ENCODE peak calls at places on chromosomes 5 and 9, in eight cellular contexts. B is iris pigment epithelial cell, V is fibroblast of lung, J is HL-60, F is LoVo, R is Peyer's patch, W is upper lobe of right lung, I is fibroblast of villous mesenchyme. H is an unnamed sample.

GRCh38 chr5:125484272-125485002 is 738.0 kb upstream of the ZNF608 start:
- DNase-seq in R (no peak), B (peak), W (peak), V (peak), F (peak), I (peak), J (no peak), H (peak)

GRCh38 chr9:11064853-11065252 is 452.1 kb upstream of the PTPRD start:
- DNase-seq in F (peak), I (no peak), W (no peak), V (no peak), R (no peak), B (no peak), J (no peak), H (no peak)

GRCh38 chr5:61347088-61347487 is 15.0 kb downstream of the ZSWIM6 start:
- DNase-seq in I (peak), R (no peak), B (peak), J (peak), F (no peak), V (no peak), W (no peak), H (no peak)

GRCh38 chr9:124628741-124629140 is 121.5 kb upstream of the NR5A1 start:
- DNase-seq in J (no peak), R (no peak), F (no peak), B (no peak), V (no peak), I (no peak), W (no peak), H (no peak)

GRCh38 chr9:125651907-125652306 is 55.1 kb downstream of the MAPKAP1 start:
- DNase-seq in F (no peak), W (no peak), B (no peak), I (no peak), J (no peak), R (no peak), V (no peak), H (no peak)

GRCh38 chr5:109281136-109281690 is 128.6 kb downstream of the PJA2 start:
- DNase-seq in W (no peak), J (no peak), F (no peak), R (no peak), I (no peak), B (no peak), V (no peak), H (no peak)

GRCh38 chr9:108478871-108479332 is 376.9 kb downstream of the ACTL7B start:
- DNase-seq in W (no peak), R (no peak), J (no peak), V (peak), F (no peak), B (peak), I (peak), H (peak)

GRCh38 chr9:135552698-135553161 is 6.8 kb downstream of the OBP2A start:
- DNase-seq in W (no peak), J (no peak), V (no peak), I (no peak), B (no peak), F (no peak), R (no peak), H (no peak)

GRCh38 chr5:159121061-159121460 is 21.3 kb upstream of the EBF1 start:
- DNase-seq in W (no peak), J (no peak), R (no peak), B (no peak), I (no peak), V (no peak), F (no peak), H (no peak)

GRCh38 chr9:14396171-14396570 is 82.2 kb upstream of the NFIB start:
- DNase-seq in R (no peak), B (no peak), I (no peak), V (no peak), F (no peak), J (no peak), W (no peak), H (no peak)

GRCh38 chr9:108720191-108720642 is 135.6 kb downstream of the ACTL7B start:
- DNase-seq in R (no peak), F (no peak), W (no peak), V (no peak), B (no peak), J (no peak), I (no peak), H (no peak)

GRCh38 chr9:84945878-84946538 is 276.5 kb downstream of the NTRK2 start:
- DNase-seq in R (no peak), B (no peak), V (no peak), I (no peak), W (no peak), J (no peak), F (no peak), H (no peak)

GRCh38 chr5:56480305-56481146 is 247.4 kb upstream of the ANKRD55 start:
- DNase-seq in J (no peak), V (peak), I (peak), F (peak), B (peak), R (peak), W (peak), H (no peak)

GRCh38 chr9:79371948-79372555 is 199.7 kb upstream of the TLE4 start:
- DNase-seq in R (no peak), W (no peak), I (no peak), J (no peak), F (no peak), V (peak), B (no peak), H (no peak)

GRCh38 chr5:154526231-154527226 is 48.5 kb upstream of the HAND1 start:
- DNase-seq in W (peak), J (no peak), F (no peak), R (no peak), B (no peak), V (no peak), I (no peak), H (no peak)

GRCh38 chr5:34708777-34709176 is 52.6 kb downstream of the RAI14 start:
- DNase-seq in J (no peak), W (no peak), I (no peak), F (no peak), B (no peak), V (peak), R (no peak), H (no peak)